ENCODE peak calls at places on chromosomes 5 and 9, in four cellular contexts. One of them, this sample, is unnamed.
A peak's percentile ranks its signal among the peaks of the same experiment; 100 is the strongest.

GRCh38 chr9:14309403-14309802 is 4.5 kb downstream of the NFIB start:
- DNase-seq in astrocyte of the spinal cord: peak; percentile 87
- DNase-seq in H7: no peak
- DNase-seq in bronchial epithelial cell: peak; percentile 65
- DNase-seq in this sample: peak; percentile 45

GRCh38 chr5:122937914-122938313 is 92.5 kb downstream of the SNX24 start:
- DNase-seq in astrocyte of the spinal cord: no peak
- DNase-seq in H7: no peak
- DNase-seq in bronchial epithelial cell: no peak
- DNase-seq in this sample: no peak

GRCh38 chr9:128211551-128212281 is 8.5 kb downstream of the DNM1 start:
- DNase-seq in astrocyte of the spinal cord: no peak
- DNase-seq in H7: peak; percentile 22
- DNase-seq in bronchial epithelial cell: no peak
- DNase-seq in this sample: no peak

GRCh38 chr5:171630670-171631065 is 154.9 kb upstream of the SMIM23 start:
- DNase-seq in astrocyte of the spinal cord: no peak
- DNase-seq in H7: no peak
- DNase-seq in bronchial epithelial cell: no peak
- DNase-seq in this sample: no peak

GRCh38 chr9:112180387-112180881 is 5.3 kb upstream of the SUSD1 start:
- DNase-seq in astrocyte of the spinal cord: no peak
- DNase-seq in H7: no peak
- DNase-seq in bronchial epithelial cell: peak; percentile 29
- DNase-seq in this sample: no peak

GRCh38 chr5:114857951-114858401 is 311.7 kb downstream of the TRIM36 start:
- DNase-seq in astrocyte of the spinal cord: peak; percentile 19
- DNase-seq in H7: peak; percentile 46
- DNase-seq in bronchial epithelial cell: no peak
- DNase-seq in this sample: no peak

GRCh38 chr5:77064040-77064439 is 23.0 kb downstream of the ZBED3 start:
- DNase-seq in astrocyte of the spinal cord: no peak
- DNase-seq in H7: no peak
- DNase-seq in bronchial epithelial cell: no peak
- DNase-seq in this sample: no peak

GRCh38 chr9:119375892-119376291 is 6.7 kb upstream of the BRINP1 start:
- DNase-seq in astrocyte of the spinal cord: no peak
- DNase-seq in H7: peak; percentile 37
- DNase-seq in bronchial epithelial cell: peak; percentile 3
- DNase-seq in this sample: no peak

GRCh38 chr5:74232281-74232680 is 408.2 kb downstream of the ENC1 start:
- DNase-seq in astrocyte of the spinal cord: peak; percentile 79
- DNase-seq in H7: no peak
- DNase-seq in bronchial epithelial cell: peak; percentile 99
- DNase-seq in this sample: peak; percentile 92

GRCh38 chr9:133372144-133372543 is 3.7 kb downstream of the SURF4 start:
- DNase-seq in astrocyte of the spinal cord: no peak
- DNase-seq in H7: no peak
- DNase-seq in bronchial epithelial cell: no peak
- DNase-seq in this sample: no peak

GRCh38 chr5:95846554-95847260 is 24.2 kb upstream of the GLRX start:
- DNase-seq in astrocyte of the spinal cord: peak; percentile 75
- DNase-seq in H7: peak; percentile 82
- DNase-seq in bronchial epithelial cell: peak; percentile 84
- DNase-seq in this sample: no peak

GRCh38 chr9:121598167-121599000 is 53.0 kb upstream of the DAB2IP start:
- DNase-seq in astrocyte of the spinal cord: peak; percentile 75
- DNase-seq in H7: peak; percentile 91
- DNase-seq in bronchial epithelial cell: peak; percentile 78
- DNase-seq in this sample: peak; percentile 34

GRCh38 chr5:172769324-172769597 is 1.7 kb downstream of the DUSP1 start:
- DNase-seq in astrocyte of the spinal cord: no peak
- DNase-seq in H7: no peak
- DNase-seq in bronchial epithelial cell: no peak
- DNase-seq in this sample: no peak

GRCh38 chr5:16160706-16161105 is 18.9 kb downstream of the MARCHF11 start:
- DNase-seq in astrocyte of the spinal cord: peak; percentile 50
- DNase-seq in H7: peak; percentile 19
- DNase-seq in bronchial epithelial cell: peak; percentile 73
- DNase-seq in this sample: peak; percentile 13

GRCh38 chr5:180133060-180133459 is 61.5 kb upstream of the RNF130 start:
- DNase-seq in astrocyte of the spinal cord: no peak
- DNase-seq in H7: peak; percentile 29
- DNase-seq in bronchial epithelial cell: no peak
- DNase-seq in this sample: no peak

GRCh38 chr9:90773593-90773992 is 28.0 kb upstream of the SYK start:
- DNase-seq in astrocyte of the spinal cord: no peak
- DNase-seq in H7: peak; percentile 41
- DNase-seq in bronchial epithelial cell: no peak
- DNase-seq in this sample: no peak

GRCh38 chr5:72561407-72561972 is 54.3 kb upstream of the ZNF366 start:
- DNase-seq in astrocyte of the spinal cord: no peak
- DNase-seq in H7: no peak
- DNase-seq in bronchial epithelial cell: peak; percentile 70
- DNase-seq in this sample: no peak

GRCh38 chr5:169668732-169669131 is 31.7 kb downstream of the DOCK2 start:
- DNase-seq in astrocyte of the spinal cord: peak; percentile 29
- DNase-seq in H7: no peak
- DNase-seq in bronchial epithelial cell: no peak
- DNase-seq in this sample: no peak

GRCh38 chr9:4490705-4491620 is 695 bp downstream of the SLC1A1 start:
- DNase-seq in astrocyte of the spinal cord: no peak
- DNase-seq in H7: peak; percentile 70
- DNase-seq in bronchial epithelial cell: peak; percentile 34
- DNase-seq in this sample: no peak

GRCh38 chr5:143837306-143837848 is 25.4 kb downstream of the HMHB1 start:
- DNase-seq in astrocyte of the spinal cord: peak; percentile 63
- DNase-seq in H7: no peak
- DNase-seq in bronchial epithelial cell: no peak
- DNase-seq in this sample: peak; percentile 52

GRCh38 chr5:17061973-17062470 is 125.9 kb upstream of the MYO10 start:
- DNase-seq in astrocyte of the spinal cord: no peak
- DNase-seq in H7: peak; percentile 27
- DNase-seq in bronchial epithelial cell: no peak
- DNase-seq in this sample: no peak

GRCh38 chr9:137449081-137449844 is 8.1 kb upstream of the ENTPD8 start:
- DNase-seq in astrocyte of the spinal cord: no peak
- DNase-seq in H7: peak; percentile 28
- DNase-seq in bronchial epithelial cell: no peak
- DNase-seq in this sample: no peak

GRCh38 chr9:83669067-83669466 is 38.7 kb downstream of the UBQLN1 start:
- DNase-seq in astrocyte of the spinal cord: no peak
- DNase-seq in H7: no peak
- DNase-seq in bronchial epithelial cell: peak; percentile 31
- DNase-seq in this sample: no peak

GRCh38 chr5:134161712-134162395 is 14.9 kb downstream of the SKP1 start:
- DNase-seq in astrocyte of the spinal cord: no peak
- DNase-seq in H7: no peak
- DNase-seq in bronchial epithelial cell: no peak
- DNase-seq in this sample: no peak

GRCh38 chr9:132806723-132807421 is 71.2 kb downstream of the AK8 start:
- DNase-seq in astrocyte of the spinal cord: no peak
- DNase-seq in H7: peak; percentile 69
- DNase-seq in bronchial epithelial cell: no peak
- DNase-seq in this sample: no peak

GRCh38 chr5:2007906-2008437 is 125.2 kb upstream of the IRX4 start:
- DNase-seq in astrocyte of the spinal cord: no peak
- DNase-seq in H7: peak; percentile 71
- DNase-seq in bronchial epithelial cell: no peak
- DNase-seq in this sample: no peak

GRCh38 chr5:83672158-83672557 is 48.5 kb downstream of the HAPLN1 start:
- DNase-seq in astrocyte of the spinal cord: no peak
- DNase-seq in H7: no peak
- DNase-seq in bronchial epithelial cell: no peak
- DNase-seq in this sample: no peak

GRCh38 chr5:122129332-122129731 is at the start of gene ZNF474:
- DNase-seq in astrocyte of the spinal cord: peak; percentile 99
- DNase-seq in H7: peak; percentile 11
- DNase-seq in bronchial epithelial cell: peak; percentile 98
- DNase-seq in this sample: peak; percentile 92

GRCh38 chr5:167294861-167295685 is 996.4 kb upstream of the WWC1 start:
- DNase-seq in astrocyte of the spinal cord: peak; percentile 93
- DNase-seq in H7: peak; percentile 22
- DNase-seq in bronchial epithelial cell: peak; percentile 87
- DNase-seq in this sample: peak; percentile 80

GRCh38 chr9:82447343-82447742 is 458.8 kb downstream of the SPATA31D1 start:
- DNase-seq in astrocyte of the spinal cord: no peak
- DNase-seq in H7: no peak
- DNase-seq in bronchial epithelial cell: no peak
- DNase-seq in this sample: no peak

GRCh38 chr9:99497641-99498040 is 275.6 kb downstream of the SEC61B start:
- DNase-seq in astrocyte of the spinal cord: no peak
- DNase-seq in H7: no peak
- DNase-seq in bronchial epithelial cell: peak; percentile 5
- DNase-seq in this sample: no peak

GRCh38 chr5:176414704-176415103 is 1.6 kb downstream of the CLTB start:
- DNase-seq in astrocyte of the spinal cord: no peak
- DNase-seq in H7: no peak
- DNase-seq in bronchial epithelial cell: no peak
- DNase-seq in this sample: no peak

GRCh38 chr5:176418251-176418650 is 1.9 kb upstream of the CLTB start:
- DNase-seq in astrocyte of the spinal cord: no peak
- DNase-seq in H7: no peak
- DNase-seq in bronchial epithelial cell: peak; percentile 99
- DNase-seq in this sample: no peak

GRCh38 chr5:176415240-176416122 is 858 bp downstream of the CLTB start:
- DNase-seq in astrocyte of the spinal cord: peak; percentile 43
- DNase-seq in H7: no peak
- DNase-seq in bronchial epithelial cell: peak; percentile 54
- DNase-seq in this sample: no peak

GRCh38 chr5:176416123-176416924 is at the start of gene CLTB:
- DNase-seq in astrocyte of the spinal cord: peak; percentile 78
- DNase-seq in H7: peak; percentile 98
- DNase-seq in bronchial epithelial cell: peak; percentile 63
- DNase-seq in this sample: peak; percentile 34

GRCh38 chr5:176416965-176417364 is 626 bp upstream of the CLTB start:
- DNase-seq in astrocyte of the spinal cord: no peak
- DNase-seq in H7: no peak
- DNase-seq in bronchial epithelial cell: no peak
- DNase-seq in this sample: no peak
- H3K4me3 ChIP-seq in astrocyte of the spinal cord: peak overlapping the region; percentile 32
- H3K4me3 ChIP-seq in H7: no peak overlapping the region
- H3K4me3 ChIP-seq in bronchial epithelial cell: no peak overlapping the region
- H3K4me3 ChIP-seq in this sample: peak overlapping the region; percentile 77

DNA sequence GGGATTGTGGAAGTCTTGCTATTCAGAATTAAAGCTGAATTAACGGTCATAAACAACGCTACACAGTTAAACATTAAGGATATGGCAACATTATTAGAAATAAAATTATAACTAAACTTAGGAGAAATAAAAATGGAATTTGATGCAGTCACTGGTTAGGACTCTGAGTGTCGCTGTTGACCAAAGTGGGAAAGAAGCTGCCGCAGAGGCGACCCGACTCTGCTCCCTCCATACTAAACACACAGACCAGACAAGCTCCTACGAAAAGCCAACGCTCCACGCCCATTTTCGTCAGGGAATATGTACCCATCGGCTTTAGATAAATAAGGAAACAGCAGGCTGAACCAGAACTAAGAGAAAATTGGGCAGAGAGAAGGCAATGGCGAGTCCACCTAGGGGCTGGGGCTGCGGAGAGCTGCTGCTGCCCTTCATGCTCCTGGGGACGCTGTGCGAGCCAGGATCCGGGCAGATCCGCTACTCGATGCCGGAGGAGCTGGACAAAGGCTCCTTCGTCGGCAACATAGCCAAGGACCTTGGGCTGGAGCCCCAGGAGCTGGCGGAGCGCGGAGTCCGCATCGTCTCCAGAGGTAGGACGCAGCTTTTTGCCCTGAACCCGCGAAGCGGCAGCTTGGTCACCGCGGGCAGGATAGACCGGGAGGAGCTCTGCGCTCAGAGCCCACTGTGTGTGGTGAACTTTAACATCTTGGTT is at the start of gene PCDHGA5:
- DNase-seq in astrocyte of the spinal cord: no peak
- DNase-seq in H7: peak; percentile 22
- DNase-seq in bronchial epithelial cell: no peak
- DNase-seq in this sample: no peak
- H3K4me3 ChIP-seq in astrocyte of the spinal cord: peak within 1 kb of the TSS; percentile 7
- H3K4me3 ChIP-seq in H7: no peak within 1 kb of the TSS
- H3K4me3 ChIP-seq in bronchial epithelial cell: no peak within 1 kb of the TSS
- H3K4me3 ChIP-seq in this sample: peak within 1 kb of the TSS; percentile 27

GRCh38 chr9:110256392-110257096 is at the start of gene TXN:
- DNase-seq in astrocyte of the spinal cord: peak; percentile 92
- DNase-seq in H7: peak; percentile 93
- DNase-seq in bronchial epithelial cell: peak; percentile 77
- DNase-seq in this sample: peak; percentile 66

GRCh38 chr9:110255064-110255416 is 1.3 kb downstream of the TXN start:
- DNase-seq in astrocyte of the spinal cord: no peak
- DNase-seq in H7: peak; percentile 55
- DNase-seq in bronchial epithelial cell: no peak
- DNase-seq in this sample: no peak

GRCh38 chr9:110256142-110256391 is 240 bp downstream of the TXN start:
- DNase-seq in astrocyte of the spinal cord: no peak
- DNase-seq in H7: no peak
- DNase-seq in bronchial epithelial cell: no peak
- DNase-seq in this sample: no peak

GRCh38 chr9:110254500-110254899 is 1.8 kb downstream of the TXN start:
- DNase-seq in astrocyte of the spinal cord: no peak
- DNase-seq in H7: no peak
- DNase-seq in bronchial epithelial cell: no peak
- DNase-seq in this sample: no peak

GRCh38 chr9:110255417-110256141 is 728 bp downstream of the TXN start:
- DNase-seq in astrocyte of the spinal cord: peak; percentile 43
- DNase-seq in H7: peak; percentile 64
- DNase-seq in bronchial epithelial cell: peak; percentile 46
- DNase-seq in this sample: no peak
- H3K4me3 ChIP-seq in astrocyte of the spinal cord: peak overlapping the region; percentile 90
- H3K4me3 ChIP-seq in H7: peak overlapping the region; percentile 96
- H3K4me3 ChIP-seq in bronchial epithelial cell: peak overlapping the region; percentile 94
- H3K4me3 ChIP-seq in this sample: peak overlapping the region; percentile 89

DNA sequence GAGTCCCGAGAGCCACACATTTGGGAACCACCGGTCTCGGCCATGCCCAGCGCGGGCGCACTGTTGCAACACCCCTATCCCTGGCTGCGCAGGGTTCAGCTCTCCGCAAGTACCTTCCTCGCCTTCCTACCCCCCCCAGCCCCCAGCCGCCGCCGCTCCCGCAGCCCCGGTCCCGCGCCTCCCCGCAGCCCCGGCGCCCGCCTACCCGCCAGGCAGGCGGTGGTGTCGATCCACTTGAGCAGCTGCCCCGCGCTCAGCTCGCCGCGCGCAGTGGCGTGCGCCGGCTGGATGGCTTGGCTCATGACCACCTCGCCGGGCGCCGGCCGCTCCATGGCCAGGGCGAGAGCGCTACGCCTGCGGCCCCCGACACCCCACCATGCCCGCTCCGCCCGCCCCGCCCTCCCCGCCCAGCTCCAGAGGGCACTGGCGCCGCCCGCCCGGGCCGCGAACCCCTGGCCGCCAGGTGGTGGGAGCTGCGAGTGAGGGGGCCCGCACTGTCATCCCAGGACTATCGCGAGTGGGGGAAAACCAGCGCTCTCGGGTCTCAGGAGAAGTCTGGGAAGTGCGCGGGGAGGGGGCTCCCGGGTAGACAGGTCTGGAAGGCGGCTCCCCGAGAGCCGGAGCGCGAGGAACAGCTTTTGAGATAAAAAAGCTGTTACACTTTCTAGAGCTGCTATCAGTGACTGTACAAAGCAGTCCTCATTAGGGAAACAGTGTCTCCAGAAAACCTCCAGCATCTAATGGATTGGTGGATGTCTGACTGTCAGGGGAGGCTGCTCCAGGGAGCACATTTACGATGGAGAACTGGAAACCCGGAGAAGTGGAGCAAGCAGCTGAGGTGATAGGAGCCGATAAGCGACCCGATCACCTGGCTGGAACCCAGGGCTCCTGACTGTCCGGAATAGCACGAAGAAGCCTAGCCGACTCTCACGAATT is at the start of gene ACOT12:
- DNase-seq in astrocyte of the spinal cord: peak; percentile 15
- DNase-seq in H7: peak; percentile 82
- DNase-seq in bronchial epithelial cell: no peak
- DNase-seq in this sample: no peak
- H3K4me3 ChIP-seq in astrocyte of the spinal cord: peak within 1 kb of the TSS; percentile 38
- H3K4me3 ChIP-seq in H7: peak within 1 kb of the TSS; percentile 57
- H3K4me3 ChIP-seq in bronchial epithelial cell: peak within 1 kb of the TSS; percentile 8
- H3K4me3 ChIP-seq in this sample: peak within 1 kb of the TSS; percentile 44

This sample was measured in skeletal muscle cell.